ENCODE peak calls at places on chromosomes 1 and 21, in six cellular contexts. Y is GM20000; S is H9; U is CD8-positive, alpha-beta T cell; W is GM13977; I is choroid plexus epithelial cell. P is an unnamed sample.
A peak's percentile ranks its signal among the peaks of the same experiment; 100 is the strongest.

GRCh38 chr1:45299981-45300668 is 26.6 kb upstream of the HPDL start:
- DNase-seq in Y (peak; percentile 67), I (peak; percentile 93), U (peak; percentile 58), S (peak; percentile 58), W (peak; percentile 72), P (no peak)

GRCh38 chr1:246450485-246451251 is 56.4 kb downstream of the SMYD3 start:
- DNase-seq in S (no peak), Y (peak; percentile 45), W (peak; percentile 51), U (no peak), I (peak; percentile 57), P (no peak)

GRCh38 chr1:17279001-17279830 is 28.8 kb upstream of the PADI4 start:
- DNase-seq in W (no peak), U (no peak), Y (no peak), S (no peak), I (no peak), P (no peak)

GRCh38 chr1:236502972-236503639 is 20.7 kb upstream of the LGALS8 start:
- DNase-seq in U (no peak), I (peak; percentile 92), S (peak; percentile 78), Y (no peak), W (no peak), P (no peak)

GRCh38 chr1:3074297-3074741 is 5.3 kb downstream of the PRDM16 start:
- DNase-seq in Y (no peak), W (no peak), U (no peak), S (no peak), I (no peak), P (no peak)

GRCh38 chr1:243323481-243323880 is 67.6 kb downstream of the SDCCAG8 start:
- DNase-seq in S (no peak), U (no peak), I (peak; percentile 46), Y (no peak), W (no peak), P (no peak)

GRCh38 chr1:167707942-167708341 is 13.8 kb upstream of the MPZL1 start:
- DNase-seq in U (no peak), W (no peak), I (no peak), Y (no peak), S (no peak), P (no peak)

GRCh38 chr1:114671011-114671938 is 1.4 kb upstream of the DENND2C start:
- DNase-seq in Y (peak; percentile 36), U (no peak), W (peak; percentile 44), S (no peak), I (peak; percentile 39), P (no peak)

GRCh38 chr1:207219979-207220889 is 101.2 kb upstream of the CD55 start:
- DNase-seq in S (peak; percentile 64), U (no peak), Y (no peak), I (no peak), W (no peak), P (no peak)

GRCh38 chr1:37325509-37326437 is 148.6 kb upstream of the ZC3H12A start:
- DNase-seq in I (no peak), Y (no peak), W (no peak), U (no peak), S (peak; percentile 73), P (no peak)

GRCh38 chr1:220905650-220906560 is 26.7 kb downstream of the HLX start:
- DNase-seq in S (no peak), I (no peak), W (no peak), U (no peak), Y (no peak), P (no peak)

GRCh38 chr1:231628207-231628876 is 1.8 kb downstream of the DISC1 start:
- DNase-seq in S (no peak), W (no peak), Y (peak; percentile 17), I (peak; percentile 38), U (no peak), P (no peak)

GRCh38 chr1:90707363-90707710 is 9.8 kb downstream of the BARHL2 start:
- DNase-seq in W (peak; percentile 55), U (peak; percentile 50), S (peak; percentile 87), I (peak; percentile 36), Y (peak; percentile 47), P (no peak)

GRCh38 chr1:214124281-214124805 is 136.6 kb downstream of the PROX1 start:
- DNase-seq in W (no peak), Y (no peak), I (no peak), S (no peak), U (no peak), P (no peak)

GRCh38 chr1:40185951-40186864 is 25.0 kb downstream of the RLF start:
- DNase-seq in W (peak; percentile 65), S (no peak), I (peak; percentile 45), U (no peak), Y (peak; percentile 73), P (peak; percentile 26)

GRCh38 chr1:44239337-44239960 is 26.2 kb downstream of the DMAP1 start:
- DNase-seq in Y (no peak), S (peak; percentile 64), W (no peak), I (peak; percentile 47), U (no peak), P (no peak)
- TF ChIP-seq CTCF in Y (no peak), S (peak; percentile 41), W (no peak), I (peak; percentile 56), U (no peak), P (no peak)

GRCh38 chr1:54276617-54277450 is 76.9 kb downstream of the MRPL37 start:
- DNase-seq in I (no peak), Y (no peak), S (no peak), U (no peak), W (no peak), P (no peak)

GRCh38 chr1:54274448-54274847 is 74.5 kb downstream of the MRPL37 start:
- DNase-seq in I (no peak), U (no peak), Y (no peak), W (no peak), S (no peak), P (no peak)

GRCh38 chr1:54274881-54275280 is 74.9 kb downstream of the MRPL37 start:
- DNase-seq in I (no peak), W (no peak), S (no peak), Y (no peak), U (no peak), P (no peak)

GRCh38 chr1:54273837-54274192 is 73.8 kb downstream of the MRPL37 start:
- DNase-seq in W (no peak), I (peak; percentile 80), S (peak; percentile 55), U (no peak), Y (no peak), P (no peak)

GRCh38 chr1:54275349-54275748 is 75.4 kb downstream of the MRPL37 start:
- DNase-seq in U (no peak), Y (no peak), I (no peak), S (no peak), W (no peak), P (no peak)
- TF ChIP-seq CTCF in U (no peak), Y (no peak), I (peak; percentile 50), S (no peak), W (no peak), P (no peak)

GRCh38 chr1:97190326-97190725 is 468.7 kb downstream of the PTBP2 start:
- DNase-seq in W (no peak), S (no peak), U (no peak), I (peak; percentile 62), Y (no peak), P (no peak)

GRCh38 chr1:97196825-97197516 is 475.4 kb downstream of the PTBP2 start:
- DNase-seq in Y (peak; percentile 2), U (no peak), W (no peak), S (no peak), I (no peak), P (no peak)

GRCh38 chr1:97192872-97193572 is 471.4 kb downstream of the PTBP2 start:
- DNase-seq in W (no peak), S (no peak), I (peak; percentile 98), U (no peak), Y (no peak), P (no peak)
- TF ChIP-seq CTCF in W (no peak), S (no peak), I (peak; percentile 46), U (no peak), Y (no peak), P (no peak)

GRCh38 chr1:67367370-67368345 is 60.0 kb downstream of the IL12RB2 start:
- DNase-seq in I (peak; percentile 69), W (no peak), S (no peak), Y (no peak), U (no peak), P (no peak)
- TF ChIP-seq CTCF in I (peak; percentile 41), W (no peak), S (no peak), Y (no peak), U (no peak), P (no peak)

GRCh38 chr21:36879827-36880226 is 86.6 kb downstream of the HLCS start:
- DNase-seq in S (no peak), I (no peak), U (no peak), Y (no peak), W (no peak), P (no peak)
- TF ChIP-seq CTCF in S (no peak), I (no peak), U (no peak), Y (no peak), W (no peak), P (no peak)

GRCh38 chr1:213120961-213121360 is 69.9 kb downstream of the RPS6KC1 start:
- DNase-seq in Y (no peak), W (no peak), I (no peak), U (no peak), S (no peak), P (no peak)

GRCh38 chr1:213122514-213122929 is 71.5 kb downstream of the RPS6KC1 start:
- DNase-seq in U (no peak), I (peak; percentile 85), W (no peak), S (no peak), Y (peak; percentile 7), P (no peak)

GRCh38 chr1:213123087-213123486 is 72.0 kb downstream of the RPS6KC1 start:
- DNase-seq in W (no peak), Y (no peak), I (no peak), S (no peak), U (no peak), P (no peak)

GRCh38 chr1:213120386-213120785 is 69.3 kb downstream of the RPS6KC1 start:
- DNase-seq in I (no peak), S (no peak), U (no peak), Y (no peak), W (no peak), P (no peak)

GRCh38 chr1:213119794-213120193 is 68.8 kb downstream of the RPS6KC1 start:
- DNase-seq in S (no peak), W (no peak), I (no peak), U (no peak), Y (no peak), P (no peak)
- TF ChIP-seq CTCF in S (no peak), W (no peak), I (no peak), U (no peak), Y (no peak), P (no peak)

P was measured in activated B cell treated with CpG ODN at 0.5 μM for 24 hours.